ENCODE peak calls at places on chromosome 15, in ten cellular contexts. One of them, this sample, is unnamed.

GRCh38 chr15:25805006-25805405 is 58.1 kb downstream of the ATP10A start:
- DNase-seq in vagina: no peak
- DNase-seq in H1: no peak
- DNase-seq in endothelial cell of umbilical vein: no peak
- DNase-seq in cardiac muscle cell: no peak
- DNase-seq in fibroblast of mammary gland: peak
- DNase-seq in uterus: no peak
- DNase-seq in cardiac fibroblast: no peak
- DNase-seq in AG09309: no peak
- DNase-seq in pancreas: no peak
- DNase-seq in this sample: no peak

GRCh38 chr15:35306361-35306981 is 221.4 kb upstream of the NANOGP8 start:
- DNase-seq in vagina: no peak
- DNase-seq in H1: no peak
- DNase-seq in endothelial cell of umbilical vein: peak
- DNase-seq in cardiac muscle cell: peak
- DNase-seq in fibroblast of mammary gland: peak
- DNase-seq in uterus: no peak
- DNase-seq in cardiac fibroblast: peak
- DNase-seq in AG09309: no peak
- DNase-seq in pancreas: no peak
- DNase-seq in this sample: no peak

GRCh38 chr15:80266113-80266512 is 14.1 kb upstream of the CTXND1 start:
- DNase-seq in vagina: no peak
- DNase-seq in H1: no peak
- DNase-seq in endothelial cell of umbilical vein: no peak
- DNase-seq in cardiac muscle cell: no peak
- DNase-seq in fibroblast of mammary gland: no peak
- DNase-seq in uterus: no peak
- DNase-seq in cardiac fibroblast: no peak
- DNase-seq in AG09309: no peak
- DNase-seq in pancreas: no peak
- DNase-seq in this sample: peak

GRCh38 chr15:94282269-94283250 is 51.2 kb downstream of the MCTP2 start:
- DNase-seq in vagina: no peak
- DNase-seq in H1: no peak
- DNase-seq in endothelial cell of umbilical vein: no peak
- DNase-seq in cardiac muscle cell: peak
- DNase-seq in fibroblast of mammary gland: peak
- DNase-seq in uterus: no peak
- DNase-seq in cardiac fibroblast: no peak
- DNase-seq in AG09309: no peak
- DNase-seq in pancreas: no peak
- DNase-seq in this sample: no peak

GRCh38 chr15:96344706-96345559 is 14.4 kb downstream of the NR2F2 start:
- DNase-seq in vagina: no peak
- DNase-seq in H1: no peak
- DNase-seq in endothelial cell of umbilical vein: peak
- DNase-seq in cardiac muscle cell: no peak
- DNase-seq in fibroblast of mammary gland: no peak
- DNase-seq in uterus: no peak
- DNase-seq in cardiac fibroblast: no peak
- DNase-seq in AG09309: no peak
- DNase-seq in pancreas: no peak
- DNase-seq in this sample: peak

GRCh38 chr15:66774001-66774814 is 72.2 kb downstream of the SMAD6 start:
- DNase-seq in vagina: no peak
- DNase-seq in H1: peak
- DNase-seq in endothelial cell of umbilical vein: peak
- DNase-seq in cardiac muscle cell: peak
- DNase-seq in fibroblast of mammary gland: peak
- DNase-seq in uterus: peak
- DNase-seq in cardiac fibroblast: peak
- DNase-seq in AG09309: no peak
- DNase-seq in pancreas: peak
- DNase-seq in this sample: peak

GRCh38 chr15:69719527-69719926 is 266.9 kb downstream of the RPLP1 start:
- DNase-seq in vagina: no peak
- DNase-seq in H1: no peak
- DNase-seq in endothelial cell of umbilical vein: no peak
- DNase-seq in cardiac muscle cell: no peak
- DNase-seq in fibroblast of mammary gland: no peak
- DNase-seq in uterus: no peak
- DNase-seq in cardiac fibroblast: peak
- DNase-seq in AG09309: no peak
- DNase-seq in pancreas: no peak
- DNase-seq in this sample: no peak

GRCh38 chr15:31552482-31553099 is 226.0 kb downstream of the KLF13 start:
- DNase-seq in vagina: no peak
- DNase-seq in H1: no peak
- DNase-seq in endothelial cell of umbilical vein: peak
- DNase-seq in cardiac muscle cell: no peak
- DNase-seq in fibroblast of mammary gland: peak
- DNase-seq in uterus: no peak
- DNase-seq in cardiac fibroblast: no peak
- DNase-seq in AG09309: no peak
- DNase-seq in pancreas: no peak
- DNase-seq in this sample: no peak

GRCh38 chr15:64288577-64288976 is 67.4 kb downstream of the CSNK1G1 start:
- DNase-seq in vagina: no peak
- DNase-seq in H1: no peak
- DNase-seq in endothelial cell of umbilical vein: peak
- DNase-seq in cardiac muscle cell: no peak
- DNase-seq in fibroblast of mammary gland: peak
- DNase-seq in uterus: no peak
- DNase-seq in cardiac fibroblast: no peak
- DNase-seq in AG09309: peak
- DNase-seq in pancreas: no peak
- DNase-seq in this sample: no peak

GRCh38 chr15:68818671-68819450 is 1.8 kb downstream of the ANP32A start:
- DNase-seq in vagina: no peak
- DNase-seq in H1: no peak
- DNase-seq in endothelial cell of umbilical vein: peak
- DNase-seq in cardiac muscle cell: peak
- DNase-seq in fibroblast of mammary gland: peak
- DNase-seq in uterus: peak
- DNase-seq in cardiac fibroblast: peak
- DNase-seq in AG09309: no peak
- DNase-seq in pancreas: peak
- DNase-seq in this sample: no peak

GRCh38 chr15:90211440-90212168 is 10.5 kb downstream of the SEMA4B start:
- DNase-seq in vagina: no peak
- DNase-seq in H1: no peak
- DNase-seq in endothelial cell of umbilical vein: peak
- DNase-seq in cardiac muscle cell: no peak
- DNase-seq in fibroblast of mammary gland: peak
- DNase-seq in uterus: no peak
- DNase-seq in cardiac fibroblast: peak
- DNase-seq in AG09309: no peak
- DNase-seq in pancreas: peak
- DNase-seq in this sample: no peak

GRCh38 chr15:42819781-42820180 is 82.9 kb upstream of the CDAN1 start:
- DNase-seq in vagina: no peak
- DNase-seq in H1: no peak
- DNase-seq in endothelial cell of umbilical vein: no peak
- DNase-seq in cardiac muscle cell: no peak
- DNase-seq in fibroblast of mammary gland: peak
- DNase-seq in uterus: no peak
- DNase-seq in cardiac fibroblast: peak
- DNase-seq in AG09309: no peak
- DNase-seq in pancreas: no peak
- DNase-seq in this sample: no peak

GRCh38 chr15:62848631-62849050 is 193.9 kb upstream of the TPM1 start:
- DNase-seq in vagina: no peak
- DNase-seq in H1: no peak
- DNase-seq in endothelial cell of umbilical vein: peak
- DNase-seq in cardiac muscle cell: no peak
- DNase-seq in fibroblast of mammary gland: peak
- DNase-seq in uterus: no peak
- DNase-seq in cardiac fibroblast: peak
- DNase-seq in AG09309: no peak
- DNase-seq in pancreas: no peak
- DNase-seq in this sample: no peak

GRCh38 chr15:65423977-65424679 is 1.4 kb upstream of the IGDCC4 start:
- DNase-seq in vagina: no peak
- DNase-seq in H1: no peak
- DNase-seq in endothelial cell of umbilical vein: no peak
- DNase-seq in cardiac muscle cell: no peak
- DNase-seq in fibroblast of mammary gland: peak
- DNase-seq in uterus: no peak
- DNase-seq in cardiac fibroblast: no peak
- DNase-seq in AG09309: no peak
- DNase-seq in pancreas: no peak
- DNase-seq in this sample: peak

GRCh38 chr15:60363024-60363674 is 34.6 kb downstream of the ANXA2 start:
- DNase-seq in vagina: no peak
- DNase-seq in H1: no peak
- DNase-seq in endothelial cell of umbilical vein: no peak
- DNase-seq in cardiac muscle cell: peak
- DNase-seq in fibroblast of mammary gland: no peak
- DNase-seq in uterus: peak
- DNase-seq in cardiac fibroblast: no peak
- DNase-seq in AG09309: no peak
- DNase-seq in pancreas: no peak
- DNase-seq in this sample: no peak
- TF ChIP-seq CTCF in vagina: no peak
- TF ChIP-seq CTCF in H1: no peak
- TF ChIP-seq CTCF in endothelial cell of umbilical vein: no peak
- TF ChIP-seq CTCF in cardiac muscle cell: no peak
- TF ChIP-seq CTCF in fibroblast of mammary gland: no peak
- TF ChIP-seq CTCF in uterus: no peak
- TF ChIP-seq CTCF in cardiac fibroblast: no peak
- TF ChIP-seq CTCF in AG09309: no peak
- TF ChIP-seq CTCF in pancreas: no peak
- TF ChIP-seq CTCF in this sample: no peak

GRCh38 chr15:75203908-75204263 is 2.2 kb downstream of the C15orf39 start:
- DNase-seq in vagina: no peak
- DNase-seq in H1: no peak
- DNase-seq in endothelial cell of umbilical vein: no peak
- DNase-seq in cardiac muscle cell: no peak
- DNase-seq in fibroblast of mammary gland: no peak
- DNase-seq in uterus: no peak
- DNase-seq in cardiac fibroblast: no peak
- DNase-seq in AG09309: no peak
- DNase-seq in pancreas: no peak
- DNase-seq in this sample: no peak
- H3K4me3 ChIP-seq in vagina: peak
- H3K4me3 ChIP-seq in H1: no peak
- H3K4me3 ChIP-seq in endothelial cell of umbilical vein: peak
- H3K4me3 ChIP-seq in cardiac muscle cell: no peak
- H3K4me3 ChIP-seq in fibroblast of mammary gland: peak
- H3K4me3 ChIP-seq in uterus: peak
- H3K4me3 ChIP-seq in cardiac fibroblast: peak
- H3K4me3 ChIP-seq in AG09309: peak
- H3K4me3 ChIP-seq in pancreas: peak
- H3K4me3 ChIP-seq in this sample: peak

GRCh38 chr15:59567369-59567768 is 44.2 kb upstream of the GCNT3 start:
- DNase-seq in vagina: no peak
- DNase-seq in H1: no peak
- DNase-seq in endothelial cell of umbilical vein: no peak
- DNase-seq in cardiac muscle cell: no peak
- DNase-seq in fibroblast of mammary gland: no peak
- DNase-seq in uterus: no peak
- DNase-seq in cardiac fibroblast: no peak
- DNase-seq in AG09309: no peak
- DNase-seq in pancreas: no peak
- DNase-seq in this sample: no peak

GRCh38 chr15:59561547-59561946 is 50.0 kb upstream of the GCNT3 start:
- DNase-seq in vagina: no peak
- DNase-seq in H1: no peak
- DNase-seq in endothelial cell of umbilical vein: no peak
- DNase-seq in cardiac muscle cell: no peak
- DNase-seq in fibroblast of mammary gland: no peak
- DNase-seq in uterus: no peak
- DNase-seq in cardiac fibroblast: no peak
- DNase-seq in AG09309: no peak
- DNase-seq in pancreas: no peak
- DNase-seq in this sample: no peak

GRCh38 chr15:59565299-59565698 is 46.3 kb upstream of the GCNT3 start:
- DNase-seq in vagina: no peak
- DNase-seq in H1: no peak
- DNase-seq in endothelial cell of umbilical vein: no peak
- DNase-seq in cardiac muscle cell: no peak
- DNase-seq in fibroblast of mammary gland: no peak
- DNase-seq in uterus: no peak
- DNase-seq in cardiac fibroblast: no peak
- DNase-seq in AG09309: no peak
- DNase-seq in pancreas: no peak
- DNase-seq in this sample: no peak

GRCh38 chr15:59562787-59563186 is 48.8 kb upstream of the GCNT3 start:
- DNase-seq in vagina: no peak
- DNase-seq in H1: no peak
- DNase-seq in endothelial cell of umbilical vein: no peak
- DNase-seq in cardiac muscle cell: no peak
- DNase-seq in fibroblast of mammary gland: no peak
- DNase-seq in uterus: no peak
- DNase-seq in cardiac fibroblast: no peak
- DNase-seq in AG09309: no peak
- DNase-seq in pancreas: no peak
- DNase-seq in this sample: no peak
- TF ChIP-seq CTCF in vagina: no peak
- TF ChIP-seq CTCF in H1: no peak
- TF ChIP-seq CTCF in endothelial cell of umbilical vein: no peak
- TF ChIP-seq CTCF in cardiac muscle cell: peak
- TF ChIP-seq CTCF in fibroblast of mammary gland: peak
- TF ChIP-seq CTCF in uterus: no peak
- TF ChIP-seq CTCF in cardiac fibroblast: peak
- TF ChIP-seq CTCF in AG09309: no peak
- TF ChIP-seq CTCF in pancreas: no peak
- TF ChIP-seq CTCF in this sample: no peak

GRCh38 chr15:36884404-36885335 is 215.7 kb downstream of the MEIS2 start:
- DNase-seq in vagina: no peak
- DNase-seq in H1: no peak
- DNase-seq in endothelial cell of umbilical vein: no peak
- DNase-seq in cardiac muscle cell: no peak
- DNase-seq in fibroblast of mammary gland: no peak
- DNase-seq in uterus: no peak
- DNase-seq in cardiac fibroblast: no peak
- DNase-seq in AG09309: no peak
- DNase-seq in pancreas: no peak
- DNase-seq in this sample: no peak

GRCh38 chr15:36880913-36881290 is 219.4 kb downstream of the MEIS2 start:
- DNase-seq in vagina: no peak
- DNase-seq in H1: no peak
- DNase-seq in endothelial cell of umbilical vein: no peak
- DNase-seq in cardiac muscle cell: no peak
- DNase-seq in fibroblast of mammary gland: no peak
- DNase-seq in uterus: no peak
- DNase-seq in cardiac fibroblast: no peak
- DNase-seq in AG09309: no peak
- DNase-seq in pancreas: no peak
- DNase-seq in this sample: no peak

GRCh38 chr15:36883705-36884355 is 216.5 kb downstream of the MEIS2 start:
- DNase-seq in vagina: no peak
- DNase-seq in H1: no peak
- DNase-seq in endothelial cell of umbilical vein: peak
- DNase-seq in cardiac muscle cell: peak
- DNase-seq in fibroblast of mammary gland: peak
- DNase-seq in uterus: peak
- DNase-seq in cardiac fibroblast: peak
- DNase-seq in AG09309: peak
- DNase-seq in pancreas: peak
- DNase-seq in this sample: peak

GRCh38 chr15:36880226-36880912 is 220.0 kb downstream of the MEIS2 start:
- DNase-seq in vagina: no peak
- DNase-seq in H1: no peak
- DNase-seq in endothelial cell of umbilical vein: no peak
- DNase-seq in cardiac muscle cell: peak
- DNase-seq in fibroblast of mammary gland: no peak
- DNase-seq in uterus: no peak
- DNase-seq in cardiac fibroblast: no peak
- DNase-seq in AG09309: no peak
- DNase-seq in pancreas: peak
- DNase-seq in this sample: no peak

GRCh38 chr15:36882487-36883108 is 217.8 kb downstream of the MEIS2 start:
- DNase-seq in vagina: no peak
- DNase-seq in H1: no peak
- DNase-seq in endothelial cell of umbilical vein: peak
- DNase-seq in cardiac muscle cell: peak
- DNase-seq in fibroblast of mammary gland: no peak
- DNase-seq in uterus: no peak
- DNase-seq in cardiac fibroblast: no peak
- DNase-seq in AG09309: no peak
- DNase-seq in pancreas: peak
- DNase-seq in this sample: no peak
- H3K4me3 ChIP-seq in vagina: peak
- H3K4me3 ChIP-seq in H1: no peak
- H3K4me3 ChIP-seq in endothelial cell of umbilical vein: no peak
- H3K4me3 ChIP-seq in cardiac muscle cell: peak
- H3K4me3 ChIP-seq in fibroblast of mammary gland: no peak
- H3K4me3 ChIP-seq in uterus: peak
- H3K4me3 ChIP-seq in cardiac fibroblast: peak
- H3K4me3 ChIP-seq in AG09309: peak
- H3K4me3 ChIP-seq in pancreas: no peak
- H3K4me3 ChIP-seq in this sample: peak